ENCODE peak calls at places on chromosomes 12 and 14, in eight cellular contexts. Y, G, D, R, V, Q, T and F are unnamed samples.
A peak's percentile ranks its signal among the peaks of the same experiment; 100 is the strongest.

GRCh38 chr12:57898308-57898970 is 42.9 kb upstream of the ATP23 start:
- DNase-seq in Y (no peak), R (no peak), V (no peak), T (peak; percentile 49), G (no peak), D (no peak), Q (no peak), F (no peak)

GRCh38 chr12:57489157-57489641 is 1.3 kb downstream of the MARS1 start:
- DNase-seq in G (no peak), Q (no peak), V (no peak), Y (no peak), D (no peak), R (no peak), T (no peak), F (no peak)

GRCh38 chr14:99589031-99589441 is 15.0 kb downstream of the CCDC85C start:
- DNase-seq in T (no peak), R (no peak), V (no peak), D (no peak), Y (no peak), Q (no peak), G (no peak), F (no peak)

GRCh38 chr14:60226296-60226695 is 22.7 kb upstream of the PPM1A start:
- DNase-seq in V (no peak), T (no peak), Y (no peak), Q (no peak), D (no peak), R (no peak), G (no peak), F (no peak)

GRCh38 chr12:3034067-3034750 is 43.0 kb upstream of the TSPAN9 start:
- DNase-seq in G (peak; percentile 66), Y (peak; percentile 74), T (peak; percentile 47), R (no peak), Q (peak; percentile 79), D (peak; percentile 77), V (peak; percentile 59), F (no peak)

GRCh38 chr12:68109444-68110217 is 49.9 kb downstream of the IFNG start:
- DNase-seq in G (no peak), Q (no peak), T (no peak), D (no peak), V (no peak), Y (no peak), R (no peak), F (no peak)

GRCh38 chr12:65443038-65443437 is 164.6 kb downstream of the MSRB3 start:
- DNase-seq in D (no peak), T (no peak), Q (no peak), V (no peak), Y (no peak), G (no peak), R (no peak), F (no peak)

GRCh38 chr12:66409195-66409871 is 107.0 kb downstream of the HELB start:
- DNase-seq in D (no peak), Q (no peak), R (no peak), G (no peak), T (peak; percentile 50), V (peak; percentile 59), Y (no peak), F (no peak)

GRCh38 chr12:14256555-14257169 is 108.8 kb upstream of the ATF7IP start:
- DNase-seq in D (peak; percentile 58), Y (peak; percentile 90), V (peak; percentile 81), Q (peak; percentile 95), T (peak; percentile 52), G (peak; percentile 85), R (peak; percentile 84), F (peak; percentile 40)

GRCh38 chr12:65684906-65685305 is 139.4 kb upstream of the HMGA2 start:
- DNase-seq in Y (no peak), D (no peak), Q (no peak), V (no peak), R (no peak), T (no peak), G (no peak), F (no peak)

GRCh38 chr12:11171953-11172675 is 1.1 kb downstream of the SMIM10L1 start:
- DNase-seq in V (no peak), G (no peak), T (peak; percentile 12), D (no peak), Y (no peak), Q (no peak), R (no peak), F (no peak)

GRCh38 chr12:76242813-76243540 is 105.2 kb downstream of the BBS10 start:
- DNase-seq in G (no peak), T (no peak), D (no peak), V (no peak), R (no peak), Q (no peak), Y (no peak), F (no peak)

GRCh38 chr14:94522115-94522724 is 13.0 kb upstream of the SERPINA12 start:
- DNase-seq in V (no peak), Y (no peak), Q (peak; percentile 18), T (no peak), G (no peak), R (peak; percentile 60), D (no peak), F (no peak)

GRCh38 chr14:70692210-70692609 is 50.5 kb downstream of the TTC9 start:
- DNase-seq in V (no peak), G (no peak), R (no peak), Q (peak; percentile 69), T (peak; percentile 67), Y (no peak), D (no peak), F (peak; percentile 11)

GRCh38 chr12:32107376-32108267 is 975 bp downstream of the BICD1 start:
- DNase-seq in Y (no peak), D (peak; percentile 47), Q (peak; percentile 63), R (no peak), G (peak; percentile 28), T (no peak), V (peak; percentile 61), F (no peak)

DNA sequence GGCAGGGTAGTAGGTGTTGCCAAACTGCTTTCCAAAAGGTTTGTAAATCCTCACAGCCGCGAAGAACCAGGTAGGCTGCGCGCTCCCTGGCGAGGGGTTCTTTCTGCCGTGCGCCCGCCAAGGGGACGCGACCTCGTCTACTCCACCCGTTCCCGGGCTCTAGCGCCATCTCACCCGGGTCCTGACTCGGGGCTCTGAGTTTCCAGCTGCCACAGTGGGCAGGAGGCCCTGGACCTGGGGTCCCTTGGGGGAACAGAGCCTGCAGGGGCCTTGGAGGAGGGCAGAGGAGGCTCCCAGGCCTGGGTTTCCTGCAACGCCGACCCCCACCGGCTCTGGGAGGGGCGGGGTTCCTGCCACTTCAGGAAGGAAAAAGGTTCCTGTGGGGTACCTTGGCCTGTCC is 706 bp downstream of the ANHX start:
- DNase-seq in Y (no peak), G (no peak), D (no peak), Q (no peak), T (no peak), V (no peak), R (no peak), F (no peak)
- H3K9me3 ChIP-seq in Y (no peaks in the 10 kb centered on the region), G (no peaks in the 10 kb centered on the region), D (peaks cover 3% of the 10 kb centered on the region), Q (no peaks in the 10 kb centered on the region), T (no peaks in the 10 kb centered on the region), V (no peaks in the 10 kb centered on the region), R (no peaks in the 10 kb centered on the region), F (no peaks in the 10 kb centered on the region)

GRCh38 chr12:124872068-124872719 is 8.5 kb upstream of the SCARB1 start:
- DNase-seq in Y (no peak), D (no peak), G (no peak), T (no peak), V (no peak), R (peak; percentile 79), Q (peak; percentile 88), F (no peak)

GRCh38 chr12:124875803-124876132 is 12.1 kb upstream of the SCARB1 start:
- DNase-seq in Y (no peak), D (no peak), R (no peak), G (no peak), V (no peak), T (no peak), Q (no peak), F (no peak)

GRCh38 chr12:124874988-124875802 is 11.5 kb upstream of the SCARB1 start:
- DNase-seq in G (no peak), D (no peak), Y (no peak), R (no peak), T (no peak), Q (no peak), V (no peak), F (no peak)

GRCh38 chr12:124876171-124876570 is 12.5 kb upstream of the SCARB1 start:
- DNase-seq in T (no peak), G (no peak), V (no peak), Q (no peak), D (no peak), R (no peak), Y (no peak), F (no peak)

GRCh38 chr12:124874188-124874587 is 10.5 kb upstream of the SCARB1 start:
- DNase-seq in D (no peak), R (no peak), G (no peak), V (no peak), Y (no peak), T (no peak), Q (no peak), F (no peak)
- TF ChIP-seq CTCF in D (no peak), R (no peak), G (no peak), V (no peak), Y (no peak), T (no peak), Q (no peak), F (no peak)

DNA sequence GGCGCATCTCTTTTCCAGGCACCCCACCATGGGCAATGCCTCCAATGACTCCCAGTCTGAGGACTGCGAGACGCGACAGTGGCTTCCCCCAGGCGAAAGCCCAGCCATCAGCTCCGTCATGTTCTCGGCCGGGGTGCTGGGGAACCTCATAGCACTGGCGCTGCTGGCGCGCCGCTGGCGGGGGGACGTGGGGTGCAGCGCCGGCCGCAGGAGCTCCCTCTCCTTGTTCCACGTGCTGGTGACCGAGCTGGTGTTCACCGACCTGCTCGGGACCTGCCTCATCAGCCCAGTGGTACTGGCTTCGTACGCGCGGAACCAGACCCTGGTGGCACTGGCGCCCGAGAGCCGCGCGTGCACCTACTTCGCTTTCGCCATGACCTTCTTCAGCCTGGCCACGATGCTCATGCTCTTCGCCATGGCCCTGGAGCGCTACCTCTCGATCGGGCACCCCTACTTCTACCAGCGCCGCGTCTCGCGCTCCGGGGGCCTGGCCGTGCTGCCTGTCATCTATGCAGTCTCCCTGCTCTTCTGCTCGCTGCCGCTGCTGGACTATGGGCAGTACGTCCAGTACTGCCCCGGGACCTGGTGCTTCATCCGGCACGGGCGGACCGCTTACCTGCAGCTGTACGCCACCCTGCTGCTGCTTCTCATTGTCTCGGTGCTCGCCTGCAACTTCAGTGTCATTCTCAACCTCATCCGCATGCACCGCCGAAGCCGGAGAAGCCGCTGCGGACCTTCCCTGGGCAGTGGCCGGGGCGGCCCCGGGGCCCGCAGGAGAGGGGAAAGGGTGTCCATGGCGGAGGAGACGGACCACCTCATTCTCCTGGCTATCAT is 626 bp downstream of the PTGER2 start:
- DNase-seq in T (no peak), V (no peak), Q (no peak), R (peak; percentile 51), G (peak; percentile 36), Y (peak; percentile 65), D (peak; percentile 63), F (no peak)
- H3K27ac ChIP-seq in T (no peak overlapping the region), V (no peak overlapping the region), Q (peak overlapping the region; percentile 50), R (peak overlapping the region; percentile 49), G (peak overlapping the region; percentile 86), Y (no peak overlapping the region), D (peak overlapping the region; percentile 67), F (peak overlapping the region; percentile 5)

DNA sequence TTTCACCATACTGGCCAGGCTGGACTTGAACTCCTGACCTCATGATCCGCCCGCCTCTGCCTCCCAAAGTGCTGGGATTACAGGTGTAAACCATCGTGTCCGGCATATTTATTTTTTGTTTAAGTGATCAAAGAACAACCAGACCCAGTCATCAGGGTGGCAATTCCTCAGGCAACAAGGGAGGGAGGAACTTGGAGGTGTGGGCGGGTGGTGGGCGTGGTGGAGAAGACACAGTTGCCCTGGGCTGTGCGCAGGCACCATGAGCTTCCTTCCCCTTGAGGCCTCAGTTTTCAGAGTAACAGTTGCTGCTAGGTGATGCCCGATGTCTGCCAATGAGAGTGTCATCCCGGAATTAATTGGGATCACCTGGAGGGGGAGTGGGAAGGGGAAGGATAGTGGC is 191.7 kb downstream of the ALG10 start:
- DNase-seq in V (no peak), D (no peak), Y (no peak), Q (no peak), G (no peak), R (no peak), T (no peak), F (no peak)
- H3K9me3 ChIP-seq in V (no peaks in the 10 kb centered on the region), D (no peaks in the 10 kb centered on the region), Y (no peaks in the 10 kb centered on the region), Q (no peaks in the 10 kb centered on the region), G (no peaks in the 10 kb centered on the region), R (no peaks in the 10 kb centered on the region), T (no peaks in the 10 kb centered on the region), F (no peaks in the 10 kb centered on the region)